ENCODE peak calls at places on chromosomes 16 and 17, in nine cellular contexts. H is lung, N is RWPE1, Z is NCI-H146, V is A172, O is thoracic aorta, X is fibroblast of lung, Y is Right ventricle myocardium superior, C is heart right ventricle. F is an unnamed sample.

GRCh38 chr16:87093804-87094203 is 223.4 kb downstream of the C16orf95 start:
- DNase-seq in H (no peak), N (no peak), Z (no peak), V (no peak), O (no peak), X (no peak), Y (no peak), C (no peak), F (no peak)

GRCh38 chr16:5867250-5867649 is 769.7 kb upstream of the EEF2KMT start:
- DNase-seq in H (no peak), N (no peak), Z (no peak), V (no peak), O (no peak), X (no peak), Y (no peak), C (no peak), F (no peak)

GRCh38 chr16:24360936-24361335 is 104.8 kb downstream of the CACNG3 start:
- DNase-seq in H (no peak), N (no peak), Z (no peak), V (no peak), O (no peak), X (no peak), Y (no peak), C (no peak), F (no peak)

GRCh38 chr17:59829217-59830006 is 63.3 kb downstream of the TUBD1 start:
- DNase-seq in H (no peak), N (peak), Z (peak), V (peak), O (no peak), X (peak), Y (no peak), C (peak), F (no peak)

GRCh38 chr17:28404812-28405570 is 1.0 kb downstream of the SLC46A1 start:
- DNase-seq in H (no peak), N (no peak), Z (peak), V (no peak), O (no peak), X (no peak), Y (peak), C (no peak), F (peak)

GRCh38 chr17:68034452-68034776 is 1.1 kb upstream of the KPNA2 start:
- DNase-seq in H (no peak), N (no peak), Z (no peak), V (no peak), O (no peak), X (no peak), Y (no peak), C (no peak), F (no peak)

GRCh38 chr17:31095239-31096105 is 695 bp downstream of the NF1 start:
- DNase-seq in H (peak), N (peak), Z (peak), V (peak), O (peak), X (peak), Y (peak), C (peak), F (peak)

GRCh38 chr16:53768593-53768992 is 64.6 kb downstream of the FTO start:
- DNase-seq in H (peak), N (peak), Z (no peak), V (peak), O (no peak), X (peak), Y (no peak), C (no peak), F (no peak)